ENCODE peak calls at places on chromosomes 1 and 21, in seven cellular contexts. Z is cardiac muscle cell; I is CD4-positive, alpha-beta T cell; P is spleen; Q is stimulated activated CD8-positive, alpha-beta memory T cell treated with anti-CD3 and anti-CD28 coated beads, Interleukin-7, amount 100 ng/mL, for 24 hours; X is activated CD4-positive, alpha-beta T cell treated with anti-CD3 and anti-CD28 coated beads, Interleukin-2, amount 50 U/mL, for 48 hours; W is activated gamma-delta T cell. C is an unnamed sample.

GRCh38 chr1:7561331-7561921 is 209.7 kb upstream of the VAMP3 start:
- DNase-seq in P (peak; percentile 63), Q (no peak), W (no peak), Z (peak; percentile 40), I (no peak), X (peak; percentile 36), C (no peak)

GRCh38 chr1:46719689-46720088 is 775 bp upstream of the EFCAB14 start:
- DNase-seq in X (no peak), Z (no peak), P (no peak), W (no peak), I (no peak), Q (no peak), C (no peak)

GRCh38 chr1:66331641-66332523 is 202.1 kb upstream of the SGIP1 start:
- DNase-seq in Q (no peak), Z (peak; percentile 94), X (peak; percentile 66), P (peak; percentile 87), W (no peak), I (peak; percentile 32), C (no peak)

GRCh38 chr1:26122988-26123973 is 11.7 kb downstream of the PDIK1L start:
- DNase-seq in I (no peak), W (no peak), Z (no peak), X (no peak), Q (no peak), P (no peak), C (no peak)

GRCh38 chr1:222521299-222522104 is 26.4 kb downstream of the HHIPL2 start:
- DNase-seq in Q (no peak), Z (peak; percentile 72), P (no peak), I (no peak), X (no peak), W (no peak), C (peak; percentile 33)

GRCh38 chr21:44454747-44455523 is at the start of gene LRRC3:
- DNase-seq in Q (peak; percentile 59), Z (peak; percentile 86), W (peak; percentile 67), P (peak; percentile 92), I (peak; percentile 86), X (peak; percentile 84), C (peak; percentile 82)

GRCh38 chr1:54407957-54408700 is 1.9 kb upstream of the SSBP3 start:
- DNase-seq in I (no peak), Q (no peak), W (no peak), Z (peak; percentile 76), P (no peak), X (no peak), C (no peak)

GRCh38 chr1:175383239-175383638 is 190.7 kb upstream of the KIAA0040 start:
- DNase-seq in Q (no peak), P (no peak), X (no peak), I (no peak), Z (no peak), W (no peak), C (no peak)

GRCh38 chr1:161081151-161081405 is 8.3 kb downstream of the NECTIN4 start:
- DNase-seq in X (no peak), W (no peak), Z (no peak), I (no peak), Q (no peak), P (no peak), C (no peak)